ENCODE peak calls at places on chromosomes 4 and X, in four cellular contexts. One of them, this sample, is unnamed.

GRCh38 chr4:111855308-111855707 is 289.9 kb upstream of the FAM241A start:
- DNase-seq in astrocyte of the spinal cord: no peak
- DNase-seq in A673: no peak
- DNase-seq in HCT116: no peak
- DNase-seq in this sample: no peak

GRCh38 chrX:4935846-4936245 is 1222.4 kb upstream of the PRKX start:
- DNase-seq in HCT116: no peak
- DNase-seq in A673: no peak
- DNase-seq in astrocyte of the spinal cord: no peak
- DNase-seq in this sample: no peak

GRCh38 chr4:2825184-2825506 is 18.5 kb upstream of the ADD1 start:
- DNase-seq in A673: no peak
- DNase-seq in astrocyte of the spinal cord: no peak
- DNase-seq in HCT116: no peak
- DNase-seq in this sample: no peak

GRCh38 chrX:150377010-150377409 is 13.9 kb downstream of the MAMLD1 start:
- DNase-seq in astrocyte of the spinal cord: no peak
- DNase-seq in A673: no peak
- DNase-seq in HCT116: no peak
- DNase-seq in this sample: no peak

GRCh38 chrX:104166735-104167436 is 633 bp downstream of the FAM199X start:
- DNase-seq in A673: peak
- DNase-seq in HCT116: no peak
- DNase-seq in astrocyte of the spinal cord: no peak
- DNase-seq in this sample: no peak

GRCh38 chrX:45515262-45516215 is 314.9 kb upstream of the DIPK2B start:
- DNase-seq in astrocyte of the spinal cord: peak
- DNase-seq in HCT116: peak
- DNase-seq in A673: peak
- DNase-seq in this sample: peak

GRCh38 chr4:146029147-146029546 is 90.5 kb upstream of the ZNF827 start:
- DNase-seq in astrocyte of the spinal cord: peak
- DNase-seq in HCT116: no peak
- DNase-seq in A673: no peak
- DNase-seq in this sample: peak

GRCh38 chr4:7185487-7186030 is 6.8 kb upstream of the SORCS2 start:
- DNase-seq in astrocyte of the spinal cord: no peak
- DNase-seq in A673: no peak
- DNase-seq in HCT116: no peak
- DNase-seq in this sample: no peak

GRCh38 chr4:40887690-40888089 is 137.9 kb downstream of the NSUN7 start:
- DNase-seq in HCT116: no peak
- DNase-seq in astrocyte of the spinal cord: peak
- DNase-seq in A673: no peak
- DNase-seq in this sample: no peak

GRCh38 chr4:180234730-180235129 is 2008.5 kb upstream of the TENM3 start:
- DNase-seq in HCT116: no peak
- DNase-seq in astrocyte of the spinal cord: no peak
- DNase-seq in A673: peak
- DNase-seq in this sample: no peak

GRCh38 chrX:23819385-23820234 is 36.6 kb downstream of the SAT1 start:
- DNase-seq in HCT116: no peak
- DNase-seq in astrocyte of the spinal cord: peak
- DNase-seq in A673: no peak
- DNase-seq in this sample: no peak

GRCh38 chrX:85052207-85052606 is 48.5 kb downstream of the APOOL start:
- DNase-seq in A673: no peak
- DNase-seq in HCT116: no peak
- DNase-seq in astrocyte of the spinal cord: no peak
- DNase-seq in this sample: no peak

GRCh38 chr4:41509411-41510008 is 28.4 kb upstream of the LIMCH1 start:
- DNase-seq in astrocyte of the spinal cord: no peak
- DNase-seq in A673: peak
- DNase-seq in HCT116: no peak
- DNase-seq in this sample: no peak

GRCh38 chr4:147289181-147289580 is 191.7 kb upstream of the EDNRA start:
- DNase-seq in A673: no peak
- DNase-seq in HCT116: no peak
- DNase-seq in astrocyte of the spinal cord: no peak
- DNase-seq in this sample: no peak

GRCh38 chr4:159042097-159042605 is 60.7 kb upstream of the RAPGEF2 start:
- DNase-seq in HCT116: no peak
- DNase-seq in A673: peak
- DNase-seq in astrocyte of the spinal cord: no peak
- DNase-seq in this sample: peak

GRCh38 chrX:153476628-153477027 is 6.3 kb upstream of the HAUS7 start:
- DNase-seq in HCT116: no peak
- DNase-seq in astrocyte of the spinal cord: peak
- DNase-seq in A673: peak
- DNase-seq in this sample: no peak

GRCh38 chr4:37245391-37245954 is 930 bp downstream of the NWD2 start:
- DNase-seq in astrocyte of the spinal cord: peak
- DNase-seq in HCT116: no peak
- DNase-seq in A673: no peak
- DNase-seq in this sample: no peak

GRCh38 chr4:3449047-3449573 is 7.3 kb downstream of the HGFAC start:
- DNase-seq in HCT116: no peak
- DNase-seq in A673: no peak
- DNase-seq in astrocyte of the spinal cord: no peak
- DNase-seq in this sample: no peak

GRCh38 chr4:3388461-3389185 is 53.1 kb upstream of the HGFAC start:
- DNase-seq in astrocyte of the spinal cord: peak
- DNase-seq in A673: peak
- DNase-seq in HCT116: no peak
- DNase-seq in this sample: peak

DNA sequence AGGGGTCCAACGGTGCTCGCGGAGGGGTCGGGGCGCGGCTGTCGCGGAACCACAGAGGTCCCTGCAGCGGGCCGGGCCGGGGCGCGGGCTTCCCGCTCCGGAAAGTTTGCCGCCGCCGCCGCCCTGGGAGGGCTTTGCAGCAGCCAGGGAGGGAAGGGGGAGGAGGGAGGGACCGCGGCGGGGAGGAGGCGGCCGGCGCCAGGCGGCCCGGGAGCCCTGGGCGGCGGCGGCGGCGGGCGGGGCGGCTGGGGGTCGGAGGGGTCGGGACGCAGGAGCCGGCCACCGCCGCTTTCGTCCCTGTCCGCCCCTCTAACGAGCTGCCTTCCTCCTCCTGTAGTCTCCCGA is 375 bp downstream of the FGFR3 start:
- DNase-seq in HCT116: no peak
- DNase-seq in astrocyte of the spinal cord: no peak
- DNase-seq in A673: peak
- DNase-seq in this sample: peak
- H3K4me3 ChIP-seq in HCT116: peak
- H3K4me3 ChIP-seq in astrocyte of the spinal cord: no peak
- H3K4me3 ChIP-seq in A673: peak
- H3K4me3 ChIP-seq in this sample: no peak

DNA sequence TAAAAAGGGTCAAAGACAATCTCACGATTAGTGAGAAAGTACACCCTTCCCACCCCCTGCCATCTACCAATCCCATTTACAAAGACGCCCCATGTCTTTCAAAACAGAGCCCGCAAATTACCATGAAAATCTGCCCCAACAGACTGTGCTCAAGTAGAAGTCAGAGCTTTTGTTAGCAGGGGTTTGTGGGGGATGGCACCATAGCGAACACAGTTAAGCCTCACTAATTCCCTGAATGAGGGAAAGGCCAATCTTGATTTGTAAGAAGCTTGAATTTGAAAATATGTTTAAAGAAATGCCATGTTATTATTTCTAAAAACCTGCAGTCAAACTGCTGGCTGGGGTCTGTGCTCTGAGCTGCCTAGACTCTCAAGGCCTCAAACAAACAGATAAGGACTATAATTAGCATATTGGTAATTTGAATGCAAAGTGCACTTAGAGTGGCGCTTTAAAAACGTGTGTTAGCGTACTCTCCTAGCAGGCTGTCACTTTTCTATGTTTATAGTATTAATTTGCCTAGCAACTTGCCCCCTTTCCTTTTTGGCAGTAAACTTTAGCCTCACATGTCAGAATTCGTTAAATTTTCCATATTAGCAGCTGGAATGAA is 9.4 kb upstream of the PAK3 start:
- DNase-seq in HCT116: no peak
- DNase-seq in A673: no peak
- DNase-seq in astrocyte of the spinal cord: no peak
- DNase-seq in this sample: no peak
- H3K4me3 ChIP-seq in HCT116: no peak
- H3K4me3 ChIP-seq in A673: no peak
- H3K4me3 ChIP-seq in astrocyte of the spinal cord: no peak
- H3K4me3 ChIP-seq in this sample: no peak

DNA sequence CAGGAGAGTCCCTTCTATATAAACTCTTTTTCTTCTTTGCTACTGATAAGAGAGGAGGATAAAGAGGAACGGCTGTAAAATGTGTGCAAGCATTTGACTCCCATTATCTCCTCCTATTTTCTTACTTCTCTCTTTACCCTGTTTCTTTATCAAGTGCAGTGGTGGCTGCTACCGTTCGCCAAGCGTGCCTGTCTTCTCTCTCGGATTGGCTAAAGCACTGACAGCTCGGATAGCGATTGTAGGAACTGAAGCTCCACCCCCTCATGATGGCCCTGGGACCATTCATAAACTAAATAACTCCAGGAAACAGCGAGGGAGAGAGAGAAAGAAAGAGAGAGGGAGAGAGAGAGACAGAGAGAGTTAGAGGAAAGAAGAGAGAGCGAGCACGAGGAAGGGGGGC is 340 bp upstream of the MAB21L2 start:
- DNase-seq in HCT116: no peak
- DNase-seq in A673: no peak
- DNase-seq in astrocyte of the spinal cord: peak
- DNase-seq in this sample: no peak
- H3K4me3 ChIP-seq in HCT116: no peak
- H3K4me3 ChIP-seq in A673: no peak
- H3K4me3 ChIP-seq in astrocyte of the spinal cord: peak
- H3K4me3 ChIP-seq in this sample: no peak

GRCh38 chr4:86939123-86939522 is 4.3 kb downstream of the AFF1 start:
- DNase-seq in astrocyte of the spinal cord: no peak
- DNase-seq in HCT116: no peak
- DNase-seq in A673: no peak
- DNase-seq in this sample: peak

GRCh38 chr4:86940176-86940575 is 5.4 kb downstream of the AFF1 start:
- DNase-seq in A673: no peak
- DNase-seq in HCT116: no peak
- DNase-seq in astrocyte of the spinal cord: no peak
- DNase-seq in this sample: no peak

GRCh38 chr4:86942185-86942666 is 7.4 kb downstream of the AFF1 start:
- DNase-seq in astrocyte of the spinal cord: no peak
- DNase-seq in A673: no peak
- DNase-seq in HCT116: no peak
- DNase-seq in this sample: no peak

GRCh38 chr4:86940920-86941460 is 6.2 kb downstream of the AFF1 start:
- DNase-seq in HCT116: no peak
- DNase-seq in astrocyte of the spinal cord: no peak
- DNase-seq in A673: no peak
- DNase-seq in this sample: no peak

GRCh38 chr4:86939737-86940141 is 4.9 kb downstream of the AFF1 start:
- DNase-seq in A673: no peak
- DNase-seq in HCT116: no peak
- DNase-seq in astrocyte of the spinal cord: no peak
- DNase-seq in this sample: peak
- H3K4me3 ChIP-seq in A673: no peak
- H3K4me3 ChIP-seq in HCT116: no peak
- H3K4me3 ChIP-seq in astrocyte of the spinal cord: no peak
- H3K4me3 ChIP-seq in this sample: peak